ENCODE peak calls at places on chromosome 7, in eight cellular contexts. V, P, I, M, N, Y, K and J are unnamed samples.

GRCh38 chr7:98387136-98387535 is 13.8 kb downstream of the BAIAP2L1 start:
- DNase-seq in K (no peak), I (no peak), P (no peak), Y (no peak), V (no peak), N (no peak), M (no peak), J (no peak)

GRCh38 chr7:73896454-73896853 is 35.5 kb downstream of the TMEM270 start:
- DNase-seq in P (no peak), M (no peak), I (no peak), V (no peak), K (no peak), Y (no peak), N (no peak), J (no peak)

GRCh38 chr7:108452707-108453106 is 3.5 kb downstream of the NRCAM start:
- DNase-seq in M (no peak), N (no peak), V (no peak), Y (peak), I (peak), K (peak), P (no peak), J (no peak)

GRCh38 chr7:77658928-77659327 is 37.3 kb upstream of the RSBN1L start:
- DNase-seq in V (no peak), Y (no peak), N (no peak), P (no peak), I (no peak), M (no peak), K (no peak), J (no peak)

GRCh38 chr7:41940760-41941343 is 238.0 kb upstream of the INHBA start:
- DNase-seq in I (peak), M (peak), Y (peak), N (peak), K (peak), V (no peak), P (peak), J (no peak)

GRCh38 chr7:139602143-139602722 is 78.7 kb downstream of the CLEC2L start:
- DNase-seq in N (no peak), I (peak), M (no peak), Y (peak), P (no peak), K (peak), V (no peak), J (no peak)

GRCh38 chr7:51123322-51124021 is 193.1 kb downstream of the COBL start:
- DNase-seq in M (peak), I (no peak), N (peak), P (peak), V (peak), K (no peak), Y (no peak), J (no peak)

GRCh38 chr7:24178811-24179210 is 105.2 kb upstream of the NPY start:
- DNase-seq in I (no peak), Y (no peak), P (no peak), V (no peak), N (no peak), K (no peak), M (no peak), J (no peak)

GRCh38 chr7:89554209-89554608 is 600.1 kb upstream of the STEAP1 start:
- DNase-seq in I (no peak), P (no peak), Y (no peak), V (no peak), K (no peak), M (no peak), N (no peak), J (no peak)

GRCh38 chr7:24601600-24601999 is 28.3 kb downstream of the PALS2 start:
- DNase-seq in Y (no peak), N (no peak), M (no peak), I (no peak), V (no peak), K (no peak), P (no peak), J (no peak)

GRCh38 chr7:7352845-7353244 is 170.5 kb downstream of the C1GALT1 start:
- DNase-seq in N (no peak), V (no peak), M (no peak), K (no peak), Y (peak), P (no peak), I (no peak), J (no peak)

GRCh38 chr7:95411036-95411435 is 14.9 kb upstream of the PON3 start:
- DNase-seq in V (no peak), K (no peak), P (no peak), N (no peak), M (no peak), Y (no peak), I (no peak), J (no peak)

GRCh38 chr7:36021917-36022550 is 131.0 kb upstream of the EEPD1 start:
- DNase-seq in K (no peak), I (no peak), P (no peak), N (no peak), Y (no peak), M (no peak), V (no peak), J (no peak)

GRCh38 chr7:130207642-130208041 is at the start of gene SSMEM1:
- DNase-seq in K (no peak), N (peak), P (no peak), I (no peak), Y (no peak), V (no peak), M (no peak), J (no peak)

GRCh38 chr7:115009736-115010435 is 88.0 kb downstream of the MDFIC start:
- DNase-seq in I (no peak), N (peak), K (no peak), P (no peak), V (no peak), Y (no peak), M (no peak), J (no peak)

GRCh38 chr7:52410032-52410431 is 625.4 kb upstream of the POM121L12 start:
- DNase-seq in V (no peak), P (no peak), N (no peak), M (no peak), K (no peak), Y (no peak), I (no peak), J (no peak)

GRCh38 chr7:110539216-110539615 is 551.7 kb upstream of the LRRN3 start:
- DNase-seq in V (no peak), P (no peak), I (no peak), K (no peak), Y (no peak), M (no peak), N (no peak), J (no peak)

GRCh38 chr7:152462995-152463713 is 27.4 kb upstream of the KMT2C start:
- DNase-seq in P (no peak), Y (peak), I (peak), V (no peak), M (no peak), N (no peak), K (no peak), J (no peak)

GRCh38 chr7:30172451-30172850 is 37.7 kb downstream of the MTURN start:
- DNase-seq in I (no peak), Y (no peak), K (no peak), M (no peak), N (no peak), V (no peak), P (no peak), J (no peak)

GRCh38 chr7:116984917-116985316 is 31.6 kb downstream of the ST7 start:
- DNase-seq in I (peak), N (peak), K (peak), Y (peak), M (no peak), P (no peak), V (no peak), J (no peak)

GRCh38 chr7:32206987-32207386 is 136.8 kb upstream of the PDE1C start:
- DNase-seq in Y (peak), M (no peak), K (no peak), N (no peak), I (no peak), P (no peak), V (no peak), J (no peak)